ENCODE peak calls at places on chromosomes 1 and 21, in six cellular contexts. C is ascending aorta; N is kidney; D is vagina; Y is naive thymus-derived CD4-positive, alpha-beta T cell; O is pancreas. F is an unnamed sample.

GRCh38 chr21:31566061-31566460 is 93.4 kb upstream of the SOD1 start:
- DNase-seq in D (no peak), N (no peak), O (no peak), Y (no peak), C (no peak), F (peak)

GRCh38 chr1:226664413-226665101 is 74.5 kb downstream of the ITPKB start:
- DNase-seq in N (peak), O (peak), Y (no peak), D (no peak), C (peak), F (peak)

GRCh38 chr1:190835658-190836057 is 358.0 kb upstream of the BRINP3 start:
- DNase-seq in N (no peak), D (no peak), O (no peak), C (no peak), Y (no peak), F (no peak)

GRCh38 chr1:93905734-93906133 is 3.5 kb downstream of the GCLM start:
- DNase-seq in Y (no peak), C (no peak), O (no peak), N (no peak), D (no peak), F (no peak)

GRCh38 chr1:114585221-114585620 is 3.8 kb upstream of the BCAS2 start:
- DNase-seq in O (no peak), D (no peak), N (no peak), Y (no peak), C (no peak), F (no peak)

GRCh38 chr1:12615916-12616708 is 1.9 kb downstream of the DHRS3 start:
- DNase-seq in Y (no peak), N (peak), D (no peak), C (peak), O (peak), F (peak)

GRCh38 chr1:229268505-229268904 is 2.4 kb upstream of the RAB4A start:
- DNase-seq in Y (no peak), N (no peak), O (no peak), D (no peak), C (no peak), F (no peak)

GRCh38 chr1:210626341-210626740 is 297.6 kb downstream of the HHAT start:
- DNase-seq in Y (no peak), N (no peak), C (no peak), D (no peak), O (no peak), F (no peak)

GRCh38 chr1:59703918-59704378 is 110.8 kb upstream of the HOOK1 start:
- DNase-seq in Y (no peak), C (no peak), O (no peak), N (no peak), D (no peak), F (no peak)

GRCh38 chr1:231233735-231234417 is 7.1 kb upstream of the GNPAT start:
- DNase-seq in Y (no peak), D (no peak), N (no peak), O (peak), C (no peak), F (no peak)

GRCh38 chr1:231234506-231234905 is 6.5 kb upstream of the GNPAT start:
- DNase-seq in N (no peak), O (no peak), C (no peak), D (no peak), Y (no peak), F (no peak)

GRCh38 chr1:231236131-231236571 is 4.9 kb upstream of the GNPAT start:
- DNase-seq in O (no peak), Y (no peak), N (no peak), D (no peak), C (no peak), F (no peak)

GRCh38 chr1:231236938-231237337 is 4.1 kb upstream of the GNPAT start:
- DNase-seq in Y (no peak), O (no peak), D (no peak), N (no peak), C (no peak), F (no peak)

GRCh38 chr1:231235526-231235925 is 5.5 kb upstream of the GNPAT start:
- DNase-seq in Y (no peak), C (no peak), D (no peak), N (no peak), O (no peak), F (no peak)
- H3K27ac ChIP-seq in Y (no peak), C (no peak), D (no peak), N (no peak), O (peak), F (no peak)

GRCh38 chr1:205927676-205928075 is 15.6 kb downstream of the SLC26A9 start:
- DNase-seq in Y (no peak), O (no peak), N (no peak), D (no peak), C (no peak), F (no peak)
- H3K27ac ChIP-seq in Y (no peak), O (no peak), N (no peak), D (no peak), C (no peak), F (no peak)

DNA sequence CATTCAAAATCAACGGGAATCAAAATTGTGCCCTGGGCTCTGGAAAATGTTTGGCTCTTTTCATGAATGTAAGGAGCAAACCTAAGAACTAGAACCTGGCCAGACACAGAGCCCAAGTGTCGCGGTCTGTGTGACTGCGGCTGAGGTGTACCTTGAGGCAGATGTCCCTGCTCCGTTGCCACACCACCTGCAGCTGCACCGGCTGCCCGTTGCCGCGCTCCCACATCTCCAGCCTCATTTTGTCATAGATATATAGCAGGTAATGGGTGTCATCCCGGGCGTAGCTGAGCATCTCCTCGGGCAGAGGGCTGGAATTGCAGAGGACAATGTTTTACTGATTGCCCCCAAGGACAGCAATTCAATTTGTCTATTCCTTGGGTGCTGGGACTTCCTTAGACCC is 18.7 kb downstream of the EXOSC10 start:
- DNase-seq in Y (no peak), D (no peak), C (no peak), O (no peak), N (peak), F (no peak)
- H3K27ac ChIP-seq in Y (no peak), D (no peak), C (no peak), O (no peak), N (no peak), F (no peak)

GRCh38 chr21:26055010-26055409 is 115.6 kb downstream of the APP start:
- DNase-seq in D (no peak), N (no peak), Y (no peak), O (no peak), C (no peak), F (no peak)

GRCh38 chr21:26061437-26061836 is 109.1 kb downstream of the APP start:
- DNase-seq in O (peak), C (no peak), N (no peak), Y (no peak), D (no peak), F (no peak)

GRCh38 chr21:26060335-26061115 is 110.0 kb downstream of the APP start:
- DNase-seq in D (no peak), N (no peak), C (no peak), O (no peak), Y (no peak), F (no peak)

GRCh38 chr21:26055841-26056264 is 114.7 kb downstream of the APP start:
- DNase-seq in Y (no peak), C (no peak), N (no peak), O (no peak), D (no peak), F (no peak)

GRCh38 chr21:26057488-26058170 is 112.9 kb downstream of the APP start:
- DNase-seq in D (no peak), O (no peak), Y (no peak), C (no peak), N (no peak), F (no peak)
- H3K27ac ChIP-seq in D (no peak), O (no peak), Y (no peak), C (no peak), N (no peak), F (no peak)

DNA sequence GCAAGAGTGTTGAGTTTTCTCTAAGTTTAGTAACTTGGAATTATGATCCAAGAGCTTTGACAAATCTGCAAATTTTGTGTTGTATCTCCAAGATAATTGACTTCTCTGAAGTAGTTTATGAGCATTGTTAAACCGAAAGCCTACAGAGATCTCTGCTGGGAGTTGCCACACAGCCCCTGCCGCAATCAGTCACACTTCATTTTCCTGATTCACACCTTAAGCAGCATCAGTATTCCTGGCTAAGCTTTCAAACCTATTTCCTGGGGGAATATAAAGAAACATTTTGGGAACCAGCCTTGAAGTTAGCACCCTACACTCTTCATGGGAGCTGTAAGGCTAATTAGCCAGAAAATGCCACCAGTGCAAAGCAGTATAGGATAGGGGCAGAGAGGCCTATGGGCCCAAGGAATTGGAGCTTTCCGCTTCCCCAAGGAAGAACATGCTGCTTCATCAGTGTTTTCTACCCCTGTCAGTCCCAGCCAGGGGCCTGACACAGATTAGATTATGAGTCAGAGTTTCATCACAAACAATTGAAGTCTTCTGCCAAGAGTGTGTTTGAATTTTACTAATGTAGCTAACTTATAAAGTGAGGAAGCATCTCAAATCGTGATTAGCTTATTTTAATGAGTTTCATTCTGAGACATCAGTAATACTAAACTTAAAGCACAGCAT is 23.2 kb upstream of the CACYBP start:
- DNase-seq in N (no peak), O (no peak), Y (no peak), D (no peak), C (no peak), F (peak)
- H3K27ac ChIP-seq in N (no peak), O (no peak), Y (no peak), D (peak), C (no peak), F (peak)

F was measured in PC-3.